ENCODE peak calls at places on chromosomes 13 and 19, in seven cellular contexts. K, B, Q, I, C, E and X are unnamed samples.

GRCh38 chr13:110303644-110304043 is 3.3 kb downstream of the COL4A1 start:
- DNase-seq in E (no peak), K (no peak), Q (no peak), C (no peak), I (peak; percentile 13), B (no peak), X (no peak)

GRCh38 chr13:76361868-76362267 is 524.3 kb downstream of the KCTD12 start:
- DNase-seq in I (no peak), C (peak; percentile 15), Q (no peak), B (no peak), E (no peak), K (no peak), X (no peak)

GRCh38 chr13:18628428-18628827 is 553.2 kb downstream of the TUBA3C start:
- DNase-seq in E (no peak), K (no peak), C (no peak), B (no peak), Q (no peak), I (no peak), X (no peak)

GRCh38 chr13:40665061-40665753 is 1.2 kb downstream of the FOXO1 start:
- DNase-seq in C (peak; percentile 68), Q (no peak), B (peak; percentile 39), I (peak; percentile 50), K (peak; percentile 73), E (no peak), X (no peak)

GRCh38 chr13:80069374-80069773 is 271.6 kb downstream of the SPRY2 start:
- DNase-seq in Q (no peak), E (no peak), K (no peak), C (no peak), I (no peak), B (no peak), X (no peak)

GRCh38 chr13:99385161-99385560 is 78.0 kb upstream of the GPR183 start:
- DNase-seq in Q (no peak), B (no peak), I (no peak), K (no peak), C (no peak), E (no peak), X (no peak)

GRCh38 chr13:50552424-50552966 is 291.0 kb downstream of the DLEU7 start:
- DNase-seq in I (no peak), C (no peak), B (no peak), Q (no peak), K (no peak), E (no peak), X (no peak)

GRCh38 chr13:59477011-59477410 is 686.7 kb downstream of the DIAPH3 start:
- DNase-seq in K (no peak), C (no peak), Q (no peak), E (no peak), B (peak; percentile 28), I (no peak), X (no peak)

GRCh38 chr13:32657309-32657708 is 71.1 kb downstream of the PDS5B start:
- DNase-seq in K (no peak), Q (no peak), B (no peak), C (no peak), I (no peak), E (no peak), X (no peak)

GRCh38 chr13:75787249-75787940 is 151.3 kb downstream of the LMO7 start:
- DNase-seq in C (no peak), I (no peak), E (no peak), Q (no peak), B (peak; percentile 63), K (no peak), X (peak; percentile 69)

GRCh38 chr19:38663156-38663651 is 15.8 kb downstream of the ACTN4 start:
- DNase-seq in Q (no peak), E (no peak), B (no peak), K (no peak), C (peak; percentile 49), I (no peak), X (no peak)

GRCh38 chr19:17830567-17831418 is 9.5 kb upstream of the INSL3 start:
- DNase-seq in C (peak; percentile 86), I (peak; percentile 33), B (peak; percentile 43), Q (no peak), K (no peak), E (peak; percentile 48), X (peak; percentile 63)

GRCh38 chr19:14003279-14004051 is 2.7 kb downstream of the RFX1 start:
- DNase-seq in Q (no peak), B (no peak), C (no peak), E (no peak), K (no peak), I (no peak), X (peak; percentile 25)

GRCh38 chr13:53028063-53028462 is 550 bp upstream of the OLFM4 start:
- DNase-seq in B (no peak), Q (no peak), I (no peak), E (no peak), C (no peak), K (no peak), X (no peak)

GRCh38 chr19:52138614-52139290 is 986 bp downstream of the ZNF616 start:
- DNase-seq in I (peak; percentile 21), B (no peak), K (no peak), Q (no peak), C (peak; percentile 65), E (no peak), X (no peak)

GRCh38 chr13:113859311-113860050 is 4.4 kb downstream of the GAS6 start:
- DNase-seq in C (no peak), E (no peak), I (no peak), Q (no peak), B (no peak), K (no peak), X (no peak)

GRCh38 chr13:44259045-44260042 is 114.3 kb upstream of the SERP2 start:
- DNase-seq in E (no peak), B (peak; percentile 47), Q (no peak), K (no peak), C (no peak), I (no peak), X (peak; percentile 34)

GRCh38 chr19:17529239-17530158 is 18.1 kb downstream of the PGLS start:
- DNase-seq in K (no peak), Q (no peak), B (no peak), I (no peak), C (no peak), E (no peak), X (no peak)

GRCh38 chr13:99758465-99759162 is 213.0 kb downstream of the ZIC5 start:
- DNase-seq in K (no peak), E (no peak), B (no peak), Q (no peak), I (no peak), C (no peak), X (no peak)

GRCh38 chr19:19319725-19320361 is 466 bp downstream of the SUGP1 start:
- DNase-seq in E (no peak), B (no peak), K (no peak), I (no peak), C (no peak), Q (no peak), X (no peak)

GRCh38 chr13:36847541-36848045 is 28.6 kb downstream of the RFXAP start:
- DNase-seq in K (no peak), C (no peak), E (no peak), I (no peak), B (no peak), Q (no peak), X (no peak)

GRCh38 chr13:36848228-36848982 is 29.4 kb downstream of the RFXAP start:
- DNase-seq in K (no peak), I (no peak), Q (no peak), E (no peak), C (no peak), B (peak; percentile 30), X (no peak)

GRCh38 chr13:36850790-36851438 is 31.9 kb downstream of the RFXAP start:
- DNase-seq in Q (no peak), C (peak; percentile 30), E (no peak), B (peak; percentile 15), K (no peak), I (no peak), X (no peak)
- TF ChIP-seq CTCF in Q (peak; percentile 33), C (peak; percentile 27), E (no peak), B (peak; percentile 21), K (no peak), I (no peak), X (peak; percentile 32)

DNA sequence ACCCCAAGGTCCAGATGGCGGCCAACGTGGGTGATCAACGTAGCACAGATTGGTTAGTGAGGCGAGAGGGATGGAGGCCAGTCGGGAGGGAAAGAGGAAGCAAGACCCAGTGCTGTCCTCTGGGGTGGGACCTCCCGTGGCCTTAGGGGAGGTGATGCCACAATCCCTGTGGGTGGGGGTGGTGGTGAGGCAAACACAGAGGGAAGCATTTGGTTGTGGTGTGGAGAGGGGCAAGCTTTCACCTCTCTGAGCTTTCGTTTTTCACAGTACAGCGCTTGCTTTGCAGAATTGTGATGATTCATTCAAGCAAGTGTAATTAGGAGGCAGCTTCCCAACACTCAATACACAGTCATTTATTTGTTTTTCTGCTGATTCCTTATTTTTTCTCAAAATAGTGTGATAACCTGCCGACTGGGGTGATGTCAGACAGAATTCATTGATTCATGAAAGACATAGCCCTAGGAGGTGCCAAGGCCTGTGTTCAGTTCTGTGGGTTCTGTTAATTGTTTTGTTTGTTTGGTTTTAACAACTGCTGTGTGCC is 2.4 kb downstream of the LENG8 start:
- DNase-seq in C (no peak), E (no peak), B (peak; percentile 43), K (no peak), I (no peak), Q (no peak), X (no peak)
- H3K4me3 ChIP-seq in C (no peak overlapping the region), E (no peak overlapping the region), B (no peak overlapping the region), K (no peak overlapping the region), I (no peak overlapping the region), Q (peak overlapping the region; percentile 97), X (peak overlapping the region; percentile 23)

GRCh38 chr13:24407844-24408243 is 98.5 kb downstream of the C1QTNF9 start:
- DNase-seq in K (no peak), E (no peak), B (no peak), C (no peak), Q (no peak), I (no peak), X (no peak)
- TF ChIP-seq CTCF in K (no peak), E (no peak), B (no peak), C (peak; percentile 24), Q (peak; percentile 36), I (no peak), X (no peak)

GRCh38 chr19:57708641-57709354 is at the start of gene ZNF154:
- DNase-seq in B (peak; percentile 68), K (no peak), I (peak; percentile 59), E (no peak), C (peak; percentile 92), Q (peak; percentile 29), X (peak; percentile 66)
- H3K4me3 ChIP-seq in B (peak within 1 kb of the TSS; percentile 87), K (peak within 1 kb of the TSS; percentile 36), I (peak within 1 kb of the TSS; percentile 74), E (no peak within 1 kb of the TSS), C (peak within 1 kb of the TSS; percentile 74), Q (peak within 1 kb of the TSS; percentile 86), X (peak within 1 kb of the TSS; percentile 75)